ENCODE peak calls at places on chromosomes 11 and 22, in five cellular contexts. C, Z, G, R and K are unnamed samples.

GRCh38 chr11:5618807-5619206 is 6.0 kb upstream of the TRIM34 start:
- DNase-seq in C (no peak), Z (peak), G (no peak), R (peak), K (no peak)

GRCh38 chr11:32244453-32244852 is 153.6 kb downstream of the RCN1 start:
- DNase-seq in C (no peak), Z (no peak), G (no peak), R (no peak), K (no peak)

GRCh38 chr11:75031771-75032549 is 43.2 kb downstream of the NEU3 start:
- DNase-seq in C (peak), Z (peak), G (peak), R (peak), K (peak)

GRCh38 chr11:17012712-17013547 is 1.3 kb downstream of the PLEKHA7 start:
- DNase-seq in C (no peak), Z (peak), G (peak), R (peak), K (peak)

GRCh38 chr22:44845191-44845590 is 92.8 kb downstream of the ARHGAP8 start:
- DNase-seq in C (no peak), Z (no peak), G (no peak), R (no peak), K (no peak)

GRCh38 chr11:89220684-89221339 is 43.1 kb downstream of the TYR start:
- DNase-seq in C (no peak), Z (no peak), G (no peak), R (no peak), K (no peak)

GRCh38 chr11:120142072-120142423 is 4.1 kb upstream of the TRIM29 start:
- DNase-seq in C (no peak), Z (no peak), G (no peak), R (no peak), K (no peak)

GRCh38 chr11:60872124-60872951 is 5.0 kb downstream of the ZP1 start:
- DNase-seq in C (peak), Z (peak), G (no peak), R (peak), K (peak)

GRCh38 chr11:111344032-111344431 is 35.0 kb downstream of the POU2AF1 start:
- DNase-seq in C (no peak), Z (peak), G (peak), R (peak), K (peak)

GRCh38 chr11:19820100-19820499 is 107.5 kb downstream of the NAV2 start:
- DNase-seq in C (no peak), Z (peak), G (no peak), R (peak), K (no peak)

GRCh38 chr11:131977854-131978253 is 607.4 kb downstream of the NTM start:
- DNase-seq in C (no peak), Z (peak), G (no peak), R (peak), K (no peak)

GRCh38 chr11:19800162-19800561 is 87.5 kb downstream of the NAV2 start:
- DNase-seq in C (no peak), Z (no peak), G (peak), R (peak), K (no peak)

GRCh38 chr11:95045791-95046190 is 3.4 kb upstream of the KDM4F start:
- DNase-seq in C (no peak), Z (no peak), G (no peak), R (no peak), K (no peak)

GRCh38 chr22:11627436-11627797 is 3900.6 kb upstream of the OR11H1 start:
- DNase-seq in C (no peak), Z (peak), G (no peak), R (peak), K (no peak)

GRCh38 chr22:46517255-46517761 is 20.1 kb downstream of the CELSR1 start:
- DNase-seq in C (no peak), Z (no peak), G (peak), R (peak), K (peak)

GRCh38 chr11:12762696-12763324 is 88.6 kb downstream of the TEAD1 start:
- DNase-seq in C (no peak), Z (no peak), G (no peak), R (no peak), K (no peak)

GRCh38 chr22:45200862-45201511 is 37.3 kb downstream of the NUP50 start:
- DNase-seq in C (no peak), Z (peak), G (no peak), R (peak), K (no peak)

GRCh38 chr11:69372589-69373250 is 78.8 kb downstream of the MYEOV start:
- DNase-seq in C (no peak), Z (no peak), G (peak), R (no peak), K (no peak)

GRCh38 chr11:74636633-74637184 is 44.3 kb downstream of the POLD3 start:
- DNase-seq in C (peak), Z (peak), G (no peak), R (peak), K (no peak)

GRCh38 chr11:106551744-106552671 is 466.3 kb downstream of the GUCY1A2 start:
- DNase-seq in C (no peak), Z (no peak), G (no peak), R (no peak), K (no peak)

GRCh38 chr22:19890502-19891349 is 36.1 kb upstream of the GNB1L start:
- DNase-seq in C (no peak), Z (no peak), G (no peak), R (no peak), K (no peak)